ENCODE peak calls at places on chromosome 14, in five cellular contexts. L is breast epithelium; W is CD8-positive, alpha-beta T cell; J is A549; Z is tibial artery. R is an unnamed sample.

GRCh38 chr14:97380539-97380941 is 583.4 kb downstream of the VRK1 start:
- DNase-seq in L (no peak), W (no peak), J (peak; percentile 1), Z (no peak), R (no peak)

GRCh38 chr14:91313154-91313850 is 68.8 kb upstream of the GPR68 start:
- DNase-seq in L (no peak), W (no peak), J (no peak), Z (no peak), R (no peak)

GRCh38 chr14:56592746-56593544 is 13.3 kb downstream of the TMEM260 start:
- DNase-seq in L (no peak), W (no peak), J (no peak), Z (no peak), R (no peak)

GRCh38 chr14:95046711-95047681 is 110.3 kb downstream of the DICER1 start:
- DNase-seq in L (peak; percentile 35), W (no peak), J (no peak), Z (no peak), R (no peak)

GRCh38 chr14:29453045-29453444 is 474.6 kb downstream of the PRKD1 start:
- DNase-seq in L (no peak), W (no peak), J (no peak), Z (no peak), R (no peak)

GRCh38 chr14:76194327-76194726 is 42.6 kb downstream of the GPATCH2L start:
- DNase-seq in L (no peak), W (no peak), J (no peak), Z (no peak), R (no peak)

GRCh38 chr14:52023518-52023917 is 34.2 kb downstream of the RTRAF start:
- DNase-seq in L (no peak), W (no peak), J (no peak), Z (no peak), R (no peak)

GRCh38 chr14:70576891-70577290 is 23.6 kb downstream of the MED6 start:
- DNase-seq in L (no peak), W (no peak), J (no peak), Z (no peak), R (no peak)

GRCh38 chr14:48247972-48248371 is 572.6 kb upstream of the MDGA2 start:
- DNase-seq in L (no peak), W (no peak), J (no peak), Z (no peak), R (no peak)

GRCh38 chr14:85607571-85608219 is 77.8 kb downstream of the FLRT2 start:
- DNase-seq in L (no peak), W (no peak), J (peak; percentile 3), Z (no peak), R (no peak)

GRCh38 chr14:22767323-22767589 is 768 bp downstream of the OXA1L start:
- DNase-seq in L (no peak), W (no peak), J (no peak), Z (no peak), R (no peak)

GRCh38 chr14:69673099-69673498 is 61.7 kb downstream of the SUSD6 start:
- DNase-seq in L (no peak), W (no peak), J (no peak), Z (no peak), R (no peak)

GRCh38 chr14:31505411-31505810 is 17.6 kb upstream of the GPR33 start:
- DNase-seq in L (no peak), W (no peak), J (no peak), Z (no peak), R (no peak)

GRCh38 chr14:58821421-58821820 is 183.7 kb downstream of the DACT1 start:
- DNase-seq in L (no peak), W (no peak), J (no peak), Z (no peak), R (no peak)

GRCh38 chr14:81247271-81247766 is 26.6 kb upstream of the GTF2A1 start:
- DNase-seq in L (no peak), W (no peak), J (no peak), Z (no peak), R (no peak)

GRCh38 chr14:68373124-68373646 is 419.7 kb downstream of the ZFP36L1 start:
- DNase-seq in L (no peak), W (no peak), J (no peak), Z (no peak), R (no peak)

GRCh38 chr14:33617154-33617553 is 333.7 kb downstream of the EGLN3 start:
- DNase-seq in L (no peak), W (no peak), J (no peak), Z (no peak), R (no peak)

GRCh38 chr14:39383026-39383626 is 49.1 kb downstream of the FBXO33 start:
- DNase-seq in L (no peak), W (no peak), J (no peak), Z (no peak), R (no peak)

GRCh38 chr14:64636208-64636979 is 67.8 kb upstream of the PLEKHG3 start:
- DNase-seq in L (peak; percentile 67), W (peak; percentile 45), J (peak; percentile 74), Z (peak; percentile 48), R (peak; percentile 67)

GRCh38 chr14:64394973-64395633 is 7.0 kb downstream of the MTHFD1 start:
- DNase-seq in L (no peak), W (no peak), J (no peak), Z (no peak), R (no peak)

GRCh38 chr14:50363734-50364113 is 33.0 kb downstream of the CDKL1 start:
- DNase-seq in L (no peak), W (no peak), J (no peak), Z (no peak), R (no peak)

GRCh38 chr14:52661314-52661713 is 34.0 kb downstream of the ERO1A start:
- DNase-seq in L (no peak), W (no peak), J (no peak), Z (no peak), R (no peak)

DNA sequence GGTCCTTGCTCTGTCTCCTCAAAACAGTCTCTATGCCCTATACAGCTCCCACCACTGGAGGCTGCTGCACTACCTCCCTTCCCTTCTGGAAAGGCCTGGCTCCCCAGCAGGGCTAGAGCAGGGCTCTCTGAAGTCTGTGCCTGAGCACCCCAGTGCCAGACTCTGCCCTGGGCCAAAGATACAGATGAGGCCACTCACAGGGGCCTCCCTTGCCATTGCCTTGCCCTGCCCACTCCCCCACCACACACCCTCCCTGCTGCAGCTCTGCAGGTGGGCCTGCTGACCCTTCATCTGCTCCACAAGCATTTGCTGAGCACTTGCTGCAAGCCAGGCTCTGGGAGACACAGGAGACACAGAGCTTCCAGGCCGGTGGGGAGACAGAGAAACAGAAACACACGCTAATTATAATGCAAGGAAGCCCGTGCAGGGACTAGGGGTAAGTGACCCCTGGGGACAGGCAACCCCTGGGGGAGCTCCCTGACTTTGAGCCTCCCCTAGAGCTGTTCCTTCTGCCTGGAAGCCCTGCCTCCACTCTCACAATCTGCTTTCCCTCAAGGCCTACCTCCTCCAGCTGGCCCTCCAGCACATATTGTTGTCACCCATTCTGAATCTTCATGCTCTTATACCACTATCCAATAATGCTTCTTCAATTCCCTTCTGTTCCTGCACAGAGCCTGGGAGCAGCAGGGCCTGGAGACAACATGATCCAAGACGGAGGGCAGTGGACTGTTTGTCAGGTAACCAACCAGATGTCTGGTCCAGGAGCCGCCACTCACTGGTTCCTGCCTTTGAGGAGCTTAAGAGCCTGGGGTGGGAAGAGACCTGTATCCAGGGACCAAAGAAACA is 32.6 kb upstream of the PNMA1 start:
- DNase-seq in L (no peak), W (no peak), J (no peak), Z (no peak), R (no peak)
- TF ChIP-seq CTCF in L (peak; percentile 16), W (no peak), J (no peak), Z (no peak), R (no peak)

GRCh38 chr14:61706096-61706690 is 10.9 kb downstream of the HIF1A start:
- DNase-seq in L (no peak), W (no peak), J (no peak), Z (no peak), R (no peak)

GRCh38 chr14:61713724-61714437 is 18.6 kb downstream of the HIF1A start:
- DNase-seq in L (no peak), W (no peak), J (no peak), Z (no peak), R (no peak)

GRCh38 chr14:61712137-61712536 is 16.8 kb downstream of the HIF1A start:
- DNase-seq in L (no peak), W (no peak), J (no peak), Z (no peak), R (no peak)

GRCh38 chr14:61716956-61717355 is 21.6 kb downstream of the HIF1A start:
- DNase-seq in L (no peak), W (no peak), J (no peak), Z (no peak), R (no peak)

GRCh38 chr14:61710853-61711817 is 15.8 kb downstream of the HIF1A start:
- DNase-seq in L (no peak), W (no peak), J (no peak), Z (no peak), R (no peak)
- H3K27ac ChIP-seq in L (no peak overlapping the region), W (no peak overlapping the region), J (no peak overlapping the region), Z (no peak overlapping the region), R (peak overlapping the region; percentile 0)

DNA sequence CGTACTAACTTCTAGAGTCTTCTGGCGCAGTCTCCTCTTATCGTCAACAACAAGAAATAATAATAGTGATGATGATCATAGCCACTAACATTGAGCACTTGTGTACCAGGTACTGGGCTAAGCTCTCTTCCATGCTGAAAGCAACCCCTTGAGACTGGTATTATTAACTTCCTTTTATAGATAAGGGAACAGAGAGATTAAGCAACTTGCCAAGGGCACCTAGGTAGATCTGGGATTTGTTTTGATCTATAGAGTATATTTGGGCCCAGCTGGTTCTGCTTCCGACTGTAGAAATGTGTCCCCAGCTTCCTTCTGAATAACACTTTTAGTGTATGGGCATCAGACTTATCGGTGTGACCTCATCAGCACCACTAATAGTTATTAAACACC is 1.1 kb upstream of the ZNF219 start:
- DNase-seq in L (no peak), W (no peak), J (no peak), Z (no peak), R (no peak)
- H3K4me1 ChIP-seq in L (no peaks in the 10 kb centered on the region), W (peaks cover 25% of the 10 kb centered on the region), J (peaks cover 62% of the 10 kb centered on the region), Z (peaks cover 42% of the 10 kb centered on the region), R (peaks cover 48% of the 10 kb centered on the region)

GRCh38 chr14:105167303-105168092 is 1.1 kb downstream of the JAG2 start:
- DNase-seq in L (no peak), W (no peak), J (no peak), Z (no peak), R (no peak)
- TF ChIP-seq CTCF in L (no peak), W (no peak), J (peak; percentile 51), Z (no peak), R (peak; percentile 21)

DNA sequence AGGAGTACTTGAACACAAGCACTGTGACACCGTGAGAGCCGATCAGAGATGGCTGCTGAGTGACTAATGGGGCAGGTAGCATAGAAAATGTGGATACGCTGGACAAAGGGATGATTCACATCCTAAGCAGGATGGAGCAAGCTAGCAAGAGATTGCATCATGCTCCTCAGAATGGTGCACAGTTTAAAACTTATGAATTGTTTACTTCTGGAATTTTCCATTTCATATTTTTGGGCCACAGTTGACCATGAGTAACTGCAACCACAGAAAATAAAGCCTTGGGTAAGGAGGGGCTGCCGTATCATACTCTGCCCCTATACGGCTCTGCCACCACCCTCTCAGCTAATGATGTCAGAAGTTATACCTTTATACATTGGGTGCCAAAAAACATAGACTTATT is 23.3 kb upstream of the MARK3 start:
- DNase-seq in L (no peak), W (no peak), J (peak; percentile 83), Z (no peak), R (no peak)
- H3K27ac ChIP-seq in L (no peak overlapping the region), W (no peak overlapping the region), J (peak overlapping the region; percentile 58), Z (no peak overlapping the region), R (no peak overlapping the region)

GRCh38 chr14:101229666-101230065 is 326.1 kb upstream of the RTL1 start:
- DNase-seq in L (no peak), W (no peak), J (no peak), Z (no peak), R (no peak)
- H3K4me1 ChIP-seq in L (no peaks in the 10 kb centered on the region), W (no peaks in the 10 kb centered on the region), J (peaks cover 15% of the 10 kb centered on the region), Z (no peaks in the 10 kb centered on the region), R (no peaks in the 10 kb centered on the region)

R was measured in left lung.